ENCODE peak calls at places on chromosome 11, in seven cellular contexts. H is H1, A is SK-N-SH, I is HepG2, L is GM12878, N is GM12892, S is K562. Z is an unnamed sample.

GRCh38 chr11:104011031-104011430 is 25.4 kb upstream of the DDI1 start:
- DNase-seq in N (no peak), L (no peak), A (no peak), S (no peak), I (no peak), H (no peak), Z (no peak)

GRCh38 chr11:73306069-73306468 is 2.0 kb upstream of the ARHGEF17 start:
- DNase-seq in N (no peak), A (no peak), L (no peak), H (no peak), S (no peak), I (no peak), Z (no peak)

GRCh38 chr11:69383372-69383771 is 89.4 kb downstream of the MYEOV start:
- DNase-seq in N (no peak), L (no peak), S (no peak), H (no peak), A (peak), I (no peak), Z (no peak)

GRCh38 chr11:131739243-131739882 is 368.9 kb downstream of the NTM start:
- DNase-seq in N (no peak), I (no peak), L (no peak), A (no peak), S (no peak), H (no peak), Z (no peak)

GRCh38 chr11:118791015-118791960 is at the start of gene DDX6:
- DNase-seq in H (peak), I (peak), A (peak), N (peak), L (peak), S (peak), Z (peak)

GRCh38 chr11:132858203-132858602 is 674.1 kb downstream of the OPCML start:
- DNase-seq in L (no peak), I (no peak), N (no peak), H (peak), A (no peak), S (no peak), Z (no peak)

GRCh38 chr11:131449391-131450019 is 79.1 kb downstream of the NTM start:
- DNase-seq in N (no peak), I (no peak), L (no peak), A (no peak), H (no peak), S (no peak), Z (no peak)

GRCh38 chr11:73386026-73386425 is 9.8 kb downstream of the RELT start:
- DNase-seq in I (no peak), S (peak), N (no peak), L (peak), A (no peak), H (no peak), Z (peak)

GRCh38 chr11:4385978-4386740 is 7.3 kb downstream of the TRIM21 start:
- DNase-seq in S (no peak), I (no peak), L (no peak), A (no peak), N (no peak), H (no peak), Z (no peak)

GRCh38 chr11:28529540-28530410 is 421.6 kb downstream of the METTL15 start:
- DNase-seq in N (no peak), H (no peak), I (peak), A (peak), S (peak), L (no peak), Z (no peak)

GRCh38 chr11:31643831-31644230 is 134.3 kb downstream of the ELP4 start:
- DNase-seq in H (no peak), I (no peak), L (no peak), A (no peak), N (no peak), S (no peak), Z (no peak)

GRCh38 chr11:6812391-6813005 is 13.0 kb upstream of the OR6A2 start:
- DNase-seq in S (peak), L (peak), H (no peak), A (peak), N (peak), I (peak), Z (peak)

GRCh38 chr11:124719534-124719933 is 20.2 kb upstream of the NRGN start:
- DNase-seq in I (no peak), L (no peak), N (no peak), A (no peak), H (no peak), S (no peak), Z (no peak)

GRCh38 chr11:78170874-78171549 is 17.4 kb downstream of the KCTD21 start:
- DNase-seq in A (no peak), H (no peak), I (peak), L (no peak), N (no peak), S (no peak), Z (no peak)

GRCh38 chr11:66891849-66892660 is 35.2 kb downstream of the LRFN4 start:
- DNase-seq in H (no peak), L (peak), S (peak), A (no peak), I (peak), N (peak), Z (peak)

GRCh38 chr11:111456859-111457730 is 55.1 kb downstream of the BTG4 start:
- DNase-seq in S (no peak), A (peak), L (no peak), N (no peak), H (no peak), I (no peak), Z (no peak)

GRCh38 chr11:57536947-57537654 is at the start of gene SMTNL1:
- DNase-seq in A (no peak), N (no peak), L (no peak), I (no peak), S (no peak), H (no peak), Z (no peak)

GRCh38 chr11:76835928-76836612 is 24.6 kb upstream of the ACER3 start:
- DNase-seq in N (no peak), I (no peak), A (no peak), S (no peak), L (no peak), H (no peak), Z (no peak)

GRCh38 chr11:85889676-85890579 is 34.7 kb downstream of the CCDC83 start:
- DNase-seq in L (no peak), S (no peak), H (peak), N (no peak), I (peak), A (no peak), Z (no peak)

GRCh38 chr11:11992257-11992690 is 16.2 kb downstream of the DKK3 start:
- DNase-seq in I (peak), A (no peak), S (peak), H (no peak), L (no peak), N (no peak), Z (no peak)

GRCh38 chr11:33634291-33634834 is 66.3 kb downstream of the C11orf91 start:
- DNase-seq in I (no peak), S (no peak), A (no peak), H (no peak), L (no peak), N (no peak), Z (no peak)

GRCh38 chr11:70901951-70902521 is 350.3 kb downstream of the SHANK2 start:
- DNase-seq in L (no peak), H (no peak), N (no peak), S (no peak), A (no peak), I (no peak), Z (no peak)

GRCh38 chr11:33701302-33701701 is 676 bp upstream of the C11orf91 start:
- DNase-seq in H (no peak), L (no peak), I (no peak), A (no peak), S (no peak), N (no peak), Z (no peak)

DNA sequence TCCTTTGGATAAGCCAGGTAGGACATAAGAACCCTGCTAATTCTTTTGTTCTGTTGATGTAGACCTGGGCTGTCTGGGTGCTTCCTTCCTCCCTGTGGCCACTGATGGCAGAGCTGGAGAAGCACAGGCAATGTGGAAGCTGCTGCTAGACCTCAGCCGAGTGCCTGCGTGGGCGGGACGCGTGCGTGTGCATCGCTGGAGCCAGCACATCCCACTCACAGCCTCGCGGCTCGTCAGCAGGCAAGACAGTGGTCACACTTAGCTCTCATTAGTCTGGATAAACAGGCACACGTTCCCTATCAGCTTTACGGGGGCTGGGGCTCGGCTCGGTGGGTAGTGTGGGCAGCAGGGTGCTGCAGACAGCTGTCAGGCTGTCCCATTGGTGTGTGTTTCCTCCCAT is 155.7 kb downstream of the GRIK4 start:
- DNase-seq in S (no peak), H (no peak), N (no peak), I (no peak), A (no peak), L (no peak), Z (no peak)
- TF ChIP-seq POLR2AphosphoS5 in S (no peak), H (no peak), N (no peak), I (no peak), A (no peak), L (no peak), Z (no peak)

DNA sequence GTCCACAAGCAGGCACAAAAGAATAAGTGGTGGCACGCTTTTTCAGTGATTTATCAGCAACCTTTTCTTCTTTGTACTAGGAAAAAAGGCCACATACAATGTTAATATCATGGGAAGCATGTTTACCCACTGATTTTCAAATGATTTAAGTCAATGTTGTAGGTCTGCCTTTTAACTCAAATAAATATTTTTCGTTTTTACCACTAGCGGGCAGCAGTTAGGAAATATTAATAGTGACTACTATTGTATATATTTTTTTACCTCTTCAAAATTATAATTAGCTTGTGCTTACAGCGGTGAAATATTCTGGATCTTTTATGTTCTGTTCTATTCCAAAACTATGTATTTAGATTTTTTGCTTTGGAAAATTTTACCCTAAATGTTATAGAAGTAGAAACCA is 6.4 kb upstream of the SLC17A6 start:
- DNase-seq in S (no peak), L (no peak), H (no peak), N (no peak), A (no peak), I (no peak), Z (no peak)
- TF ChIP-seq TAF1 in S (no peak), L (no peak), H (no peak), N (no peak), A (no peak), I (no peak), Z (no peak)

DNA sequence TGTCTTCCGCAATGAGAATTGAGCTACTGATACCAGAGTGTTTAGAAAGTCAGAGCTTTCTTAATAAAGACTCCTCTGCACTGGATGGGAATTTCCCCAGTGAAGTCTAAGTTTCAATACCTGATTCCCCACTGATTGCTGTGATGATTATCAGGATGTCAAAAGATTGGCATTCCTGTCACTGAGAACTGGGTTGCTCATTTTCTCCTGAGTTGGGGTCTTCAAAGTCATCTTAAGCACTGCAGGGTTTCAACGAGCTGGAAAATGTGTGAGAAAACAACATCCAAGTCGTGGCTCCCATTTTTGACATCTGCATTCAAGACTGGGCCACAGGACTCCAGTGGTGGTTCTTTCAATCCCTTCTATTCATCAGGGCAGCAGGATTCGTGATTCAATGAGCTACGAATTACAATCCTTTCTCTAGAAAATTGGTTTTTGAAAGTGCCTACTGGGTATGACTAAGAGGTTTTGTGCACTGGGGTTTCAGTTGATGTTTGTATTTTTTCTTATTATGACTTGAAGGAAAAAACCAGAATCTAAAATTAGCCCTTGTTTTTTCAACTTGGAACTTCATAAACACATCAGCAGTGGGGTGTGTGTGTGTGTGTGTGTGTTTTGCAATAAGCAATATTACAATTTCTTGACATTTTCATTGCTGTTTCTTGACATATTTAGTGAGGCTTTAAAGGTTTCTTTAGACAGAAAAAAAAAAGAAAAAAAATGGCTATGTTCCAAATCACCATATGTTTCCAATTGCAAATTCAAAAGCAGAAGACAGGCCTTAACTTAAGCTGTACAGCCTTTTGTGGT is 233.0 kb downstream of the FAM76B start:
- DNase-seq in S (no peak), N (peak), I (no peak), H (no peak), A (no peak), L (peak), Z (peak)
- TF ChIP-seq POLR2AphosphoS5 in S (no peak), N (no peak), I (no peak), H (no peak), A (no peak), L (no peak), Z (peak)

GRCh38 chr11:64872790-64873488 is 5.5 kb downstream of the EHD1 start:
- DNase-seq in H (no peak), S (no peak), A (no peak), I (peak), N (no peak), L (no peak), Z (no peak)

GRCh38 chr11:64874841-64875240 is 3.6 kb downstream of the EHD1 start:
- DNase-seq in L (no peak), N (no peak), I (no peak), S (no peak), H (no peak), A (no peak), Z (no peak)

GRCh38 chr11:64875369-64876225 is 2.8 kb downstream of the EHD1 start:
- DNase-seq in I (no peak), N (no peak), L (no peak), H (no peak), A (no peak), S (no peak), Z (no peak)

GRCh38 chr11:64876226-64876750 is 2.1 kb downstream of the EHD1 start:
- DNase-seq in L (no peak), I (no peak), A (no peak), N (no peak), H (no peak), S (no peak), Z (no peak)

GRCh38 chr11:64874308-64874707 is 4.1 kb downstream of the EHD1 start:
- DNase-seq in S (no peak), N (no peak), I (no peak), L (no peak), H (no peak), A (no peak), Z (no peak)
- TF ChIP-seq TAF1 in S (no peak), N (no peak), I (no peak), L (no peak), H (no peak), A (no peak), Z (no peak)

Z was measured in GM12891.